ENCODE peak calls at places on chromosomes 6 and 20, in eight cellular contexts. V is hypothalamus; E is HS-27A; D is GM18507; G is T-helper 1 cell; Y is kidney tubule cell; I is CD4-positive, alpha-beta T cell; S is adrenal gland. R is an unnamed sample.

GRCh38 chr6:166442131-166442530 is 59.4 kb upstream of the MPC1 start:
- DNase-seq in V (no peak), G (no peak), S (no peak), E (no peak), Y (no peak), I (no peak), D (no peak), R (no peak)

GRCh38 chr6:52566853-52567279 is 10.0 kb downstream of the TRAM2 start:
- DNase-seq in E (peak), Y (peak), D (no peak), V (no peak), G (no peak), S (no peak), I (no peak), R (no peak)

GRCh38 chr20:3898639-3899038 is 9.5 kb downstream of the PANK2 start:
- DNase-seq in D (no peak), E (no peak), S (no peak), Y (no peak), I (no peak), V (no peak), G (no peak), R (no peak)

GRCh38 chr6:107621216-107621940 is 131.5 kb downstream of the SOBP start:
- DNase-seq in Y (no peak), E (no peak), G (no peak), S (no peak), V (no peak), D (no peak), I (no peak), R (no peak)

GRCh38 chr6:123925360-123925759 is 121.7 kb downstream of the NKAIN2 start:
- DNase-seq in S (no peak), V (no peak), G (no peak), E (no peak), I (no peak), Y (peak), D (peak), R (no peak)

GRCh38 chr6:100084301-100085161 is 90.5 kb upstream of the MCHR2 start:
- DNase-seq in G (no peak), Y (no peak), E (no peak), V (no peak), D (no peak), S (no peak), I (no peak), R (no peak)

GRCh38 chr6:46935687-46936086 is 13.9 kb upstream of the ADGRF5 start:
- DNase-seq in E (no peak), Y (peak), G (no peak), I (no peak), V (no peak), D (no peak), S (no peak), R (no peak)

GRCh38 chr6:129695373-129696027 is 14.5 kb downstream of the ARHGAP18 start:
- DNase-seq in E (no peak), D (no peak), S (no peak), Y (no peak), I (no peak), V (no peak), G (no peak), R (no peak)

GRCh38 chr20:44180814-44181213 is 6.2 kb downstream of the JPH2 start:
- DNase-seq in G (no peak), E (no peak), D (no peak), Y (no peak), I (no peak), S (no peak), V (no peak), R (no peak)

GRCh38 chr20:22387452-22387851 is 196.9 kb downstream of the FOXA2 start:
- DNase-seq in S (no peak), I (no peak), G (no peak), V (no peak), D (no peak), Y (no peak), E (no peak), R (no peak)

GRCh38 chr6:167424060-167424673 is 99.3 kb downstream of the TTLL2 start:
- DNase-seq in V (no peak), I (no peak), D (no peak), S (no peak), E (no peak), G (no peak), Y (no peak), R (peak)

R was measured in upper lobe of right lung.